ENCODE peak calls at places on chromosome 11, in four cellular contexts. G, N, J and S are unnamed samples.

GRCh38 chr11:34234086-34234740 is 123.6 kb downstream of the ABTB2 start:
- DNase-seq in G (peak), J (peak), N (peak), S (no peak)

GRCh38 chr11:44883277-44883676 is 67.4 kb downstream of the TP53I11 start:
- DNase-seq in N (peak), G (no peak), J (peak), S (no peak)

GRCh38 chr11:57237204-57237681 is at the start of gene APLNR:
- DNase-seq in J (no peak), N (no peak), G (no peak), S (no peak)

GRCh38 chr11:33741806-33742205 is 5.6 kb upstream of the CD59 start:
- DNase-seq in G (no peak), N (no peak), J (no peak), S (no peak)

GRCh38 chr11:71566081-71566620 is 788 bp downstream of the KRTAP5-10 start:
- DNase-seq in N (no peak), J (no peak), G (no peak), S (no peak)

GRCh38 chr11:66264893-66265292 is 3.5 kb upstream of the RAB1B start:
- DNase-seq in G (no peak), N (peak), J (no peak), S (no peak)

GRCh38 chr11:119450590-119450989 is 27.6 kb upstream of the THY1 start:
- DNase-seq in J (no peak), G (peak), N (no peak), S (no peak)

GRCh38 chr11:12276356-12276755 is 101.0 kb upstream of the PARVA start:
- DNase-seq in J (no peak), N (peak), G (no peak), S (no peak)

GRCh38 chr11:2578934-2579280 is 120.9 kb downstream of the KCNQ1OT1 start:
- DNase-seq in N (no peak), J (peak), G (no peak), S (peak)

GRCh38 chr11:26715133-26715532 is 6.7 kb downstream of the SLC5A12 start:
- DNase-seq in N (no peak), J (no peak), G (no peak), S (no peak)

GRCh38 chr11:86035164-86035563 is 33.7 kb downstream of the PICALM start:
- DNase-seq in J (no peak), N (no peak), G (no peak), S (no peak)

GRCh38 chr11:83813296-83813695 is 527.1 kb upstream of the CCDC90B start:
- DNase-seq in G (peak), J (no peak), N (no peak), S (no peak)

GRCh38 chr11:58913685-58914084 is 25.6 kb upstream of the GLYATL1 start:
- DNase-seq in N (no peak), J (no peak), G (no peak), S (no peak)

GRCh38 chr11:130168105-130168504 is 8.5 kb downstream of the ST14 start:
- DNase-seq in G (peak), J (no peak), N (no peak), S (no peak)

GRCh38 chr11:94010136-94010535 is 11.0 kb upstream of the HEPHL1 start:
- DNase-seq in N (no peak), G (no peak), J (no peak), S (no peak)

GRCh38 chr11:110134120-110134519 is 40.9 kb downstream of the ZC3H12C start:
- DNase-seq in G (no peak), J (no peak), N (no peak), S (no peak)

GRCh38 chr11:134724779-134725140 is 312.7 kb upstream of the B3GAT1 start:
- DNase-seq in G (no peak), N (no peak), J (no peak), S (no peak)

GRCh38 chr11:134727204-134727603 is 315.2 kb upstream of the B3GAT1 start:
- DNase-seq in G (no peak), N (no peak), J (no peak), S (no peak)

GRCh38 chr11:134725211-134725610 is 313.2 kb upstream of the B3GAT1 start:
- DNase-seq in G (no peak), N (no peak), J (no peak), S (no peak)

GRCh38 chr11:134727636-134728035 is 315.6 kb upstream of the B3GAT1 start:
- DNase-seq in G (no peak), J (no peak), N (no peak), S (no peak)

DNA sequence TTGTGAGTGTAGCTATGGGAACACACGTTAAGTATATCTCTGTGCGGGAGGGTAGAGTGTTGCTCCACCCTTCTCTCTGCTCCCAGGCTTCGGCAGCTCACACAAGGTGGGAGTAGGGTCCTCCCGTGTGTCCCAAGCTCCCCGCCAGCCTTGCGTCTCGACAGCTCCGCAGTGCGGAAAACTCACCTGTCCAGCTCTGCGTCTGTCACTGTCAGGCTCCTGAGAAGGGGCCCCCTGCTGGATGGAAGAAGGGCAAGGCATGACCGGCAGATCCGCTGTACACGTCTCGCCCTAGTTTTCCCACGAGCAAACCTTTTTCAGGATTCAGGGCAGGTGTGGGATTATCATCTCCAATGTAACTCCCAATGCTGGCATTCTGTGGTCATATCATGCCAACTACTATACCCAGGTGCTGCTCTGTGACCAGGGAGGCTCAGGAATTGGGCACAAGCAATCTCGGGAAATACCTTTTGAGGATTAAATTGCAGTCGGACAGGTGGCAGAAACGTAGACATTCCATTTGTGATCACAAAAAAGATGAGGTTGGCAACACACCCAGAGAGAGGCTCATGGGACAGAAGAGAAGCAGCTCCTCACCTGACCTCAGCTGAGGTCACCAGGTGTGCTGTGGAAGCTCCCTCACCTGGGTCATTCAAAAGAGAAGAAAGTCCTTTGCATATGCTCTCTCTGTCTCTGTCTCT is 314.0 kb upstream of the B3GAT1 start:
- DNase-seq in G (no peak), J (peak), N (peak), S (no peak)
- TF ChIP-seq CTCF in G (no peak), J (no peak), N (no peak), S (peak)

GRCh38 chr11:117585631-117586030 is 211.4 kb downstream of the DSCAML1 start:
- DNase-seq in N (no peak), G (no peak), J (no peak), S (no peak)

GRCh38 chr11:117587416-117587815 is 209.6 kb downstream of the DSCAML1 start:
- DNase-seq in N (no peak), G (no peak), J (no peak), S (no peak)

GRCh38 chr11:117586392-117586791 is 210.6 kb downstream of the DSCAML1 start:
- DNase-seq in N (no peak), G (no peak), J (no peak), S (no peak)

GRCh38 chr11:117589024-117589423 is 208.0 kb downstream of the DSCAML1 start:
- DNase-seq in J (no peak), N (no peak), G (no peak), S (no peak)

DNA sequence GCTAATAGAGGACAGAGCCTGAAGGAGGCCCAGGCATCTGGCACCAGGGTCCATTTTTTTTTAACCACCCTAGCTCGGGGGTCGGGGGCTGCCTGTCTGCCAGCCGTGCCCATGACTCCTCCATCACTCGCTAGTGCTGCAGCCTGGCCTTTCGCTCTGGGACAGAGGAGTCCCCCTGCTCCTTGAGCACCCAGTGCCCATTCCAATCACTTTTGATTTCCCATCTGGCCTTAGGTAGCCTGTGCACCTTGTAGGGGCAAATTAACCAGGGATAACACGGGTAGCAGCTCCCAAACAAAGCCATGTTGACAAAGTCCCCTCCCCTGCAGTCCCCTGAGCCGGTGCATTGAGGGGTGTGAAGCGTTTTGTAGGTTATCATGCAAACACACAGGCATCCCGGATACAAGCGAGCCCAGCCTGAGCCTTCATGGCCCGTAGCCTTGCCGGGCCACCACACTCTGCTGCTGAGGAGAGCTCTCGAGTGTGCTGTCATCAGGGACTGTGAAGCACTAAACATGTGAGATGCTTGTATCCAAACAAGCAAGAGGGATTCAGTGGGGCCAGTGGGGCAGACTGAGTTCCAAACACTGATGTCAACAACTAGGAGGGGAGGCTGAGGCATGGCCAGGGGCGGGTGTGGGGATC is 208.7 kb downstream of the DSCAML1 start:
- DNase-seq in J (no peak), G (no peak), N (no peak), S (no peak)
- TF ChIP-seq CTCF in J (no peak), G (no peak), N (no peak), S (no peak)

GRCh38 chr11:84947970-84948600 is 679.1 kb downstream of the DLG2 start:
- DNase-seq in J (no peak), G (peak), N (no peak), S (no peak)

DNA sequence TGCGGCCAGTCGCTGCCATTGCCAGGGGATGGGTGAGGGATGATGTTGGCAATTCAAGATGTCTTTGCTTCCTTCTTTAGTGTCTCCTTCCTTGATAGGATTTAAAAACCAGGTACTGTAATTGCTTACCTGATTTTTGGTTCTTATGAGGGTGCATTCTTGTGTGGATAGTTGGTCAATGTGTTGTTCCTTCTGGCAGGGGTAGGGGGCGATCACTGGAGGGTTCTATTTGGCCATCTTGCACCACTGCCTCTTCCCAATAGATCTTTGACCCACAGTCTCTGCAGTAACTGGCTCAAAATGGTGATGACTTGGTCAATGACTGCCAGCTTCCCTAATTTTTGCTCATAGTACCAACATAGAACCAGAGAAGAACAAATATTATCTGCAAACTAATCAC is 680.1 kb downstream of the DLG2 start:
- DNase-seq in N (no peak), J (no peak), G (no peak), S (no peak)
- TF ChIP-seq CTCF in N (no peak), J (no peak), G (no peak), S (no peak)

GRCh38 chr11:70271635-70271953 is 1.1 kb downstream of the PPFIA1 start:
- DNase-seq in G (no peak), N (no peak), J (no peak), S (no peak)

GRCh38 chr11:70268526-70268925 is 2.0 kb upstream of the PPFIA1 start:
- DNase-seq in G (no peak), J (no peak), N (no peak), S (no peak)

GRCh38 chr11:70272009-70272408 is 1.5 kb downstream of the PPFIA1 start:
- DNase-seq in N (no peak), G (no peak), J (no peak), S (no peak)

GRCh38 chr11:70270877-70271634 is 566 bp downstream of the PPFIA1 start:
- DNase-seq in N (peak), G (peak), J (peak), S (peak)

GRCh38 chr11:70270104-70270876 is at the start of gene PPFIA1:
- DNase-seq in G (peak), J (peak), N (peak), S (peak)
- TF ChIP-seq CTCF in G (no peak), J (no peak), N (no peak), S (no peak)

GRCh38 chr11:92861641-92862040 is 107.8 kb upstream of the MTNR1B start:
- DNase-seq in J (no peak), G (no peak), N (no peak), S (no peak)
- TF ChIP-seq CTCF in J (no peak), G (no peak), N (no peak), S (no peak)

GRCh38 chr11:61827573-61828378 is at the start of gene FADS2:
- DNase-seq in G (peak), J (peak), N (peak), S (peak)
- TF ChIP-seq CTCF in G (no peak), J (no peak), N (no peak), S (no peak)

DNA sequence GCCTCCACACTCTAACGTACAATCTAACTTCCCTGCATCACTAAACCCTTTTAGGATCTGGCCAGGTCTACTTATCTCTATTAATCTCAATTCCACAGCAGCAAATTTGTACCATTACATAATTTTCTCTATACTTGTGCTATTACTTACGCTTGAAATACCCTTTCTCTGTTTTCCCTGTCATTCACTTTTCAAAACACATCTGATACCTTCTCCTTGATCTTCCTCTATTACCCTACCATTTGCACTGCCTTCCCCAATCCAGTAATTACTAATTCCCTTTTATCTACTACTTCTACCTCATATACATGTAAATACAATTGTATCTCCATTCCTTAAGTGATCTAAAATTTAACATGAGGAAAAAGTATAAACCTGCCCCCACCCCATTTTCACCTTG is 14.0 kb downstream of the CHORDC1 start:
- DNase-seq in N (no peak), J (no peak), G (no peak), S (no peak)
- TF ChIP-seq CTCF in N (no peak), J (no peak), G (no peak), S (no peak)

DNA sequence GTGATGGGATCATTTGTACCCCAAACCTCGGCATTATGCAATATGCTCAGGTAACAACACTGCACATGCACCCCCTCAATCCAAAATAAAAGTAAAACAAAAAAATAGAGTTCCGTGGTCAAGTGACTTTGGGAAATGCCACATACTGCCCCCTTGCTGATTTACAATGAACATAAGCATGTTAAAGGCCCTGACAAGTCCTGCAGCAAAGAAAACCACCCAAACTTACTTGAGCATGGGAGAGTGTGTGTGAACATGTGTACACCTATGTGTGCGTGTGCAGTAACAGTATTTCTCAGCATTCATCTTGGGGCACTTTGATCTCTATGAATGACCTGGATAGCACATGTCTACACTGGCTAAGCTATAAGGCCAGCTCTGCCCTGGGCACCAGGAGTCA is 15.8 kb upstream of the IGSF22 start:
- DNase-seq in J (no peak), N (no peak), G (no peak), S (no peak)
- TF ChIP-seq CTCF in J (no peak), N (no peak), G (no peak), S (no peak)